ENCODE peak calls at places on chromosomes 2 and 18, in four cellular contexts. I, K, H and E are unnamed samples.

GRCh38 chr2:229164545-229165249 is 106.4 kb downstream of the PID1 start:
- DNase-seq in I (no peak), H (no peak), K (no peak), E (no peak)

GRCh38 chr18:68942230-68942629 is 144.3 kb downstream of the CCDC102B start:
- DNase-seq in I (no peak), H (no peak), K (no peak), E (no peak)

GRCh38 chr2:163751696-163752095 is 15.9 kb upstream of the FIGN start:
- DNase-seq in I (no peak), H (no peak), K (no peak), E (no peak)

GRCh38 chr2:216055661-216056060 is 25.9 kb downstream of the PECR start:
- DNase-seq in H (no peak), I (no peak), K (no peak), E (no peak)

GRCh38 chr2:239926587-239927234 is 98.4 kb downstream of the NDUFA10 start:
- DNase-seq in I (no peak), H (no peak), K (no peak), E (no peak)

GRCh38 chr18:3594760-3595241 is 144.8 kb downstream of the TGIF1 start:
- DNase-seq in K (no peak), H (no peak), I (no peak), E (no peak)

GRCh38 chr2:240987588-240987987 is 10.8 kb upstream of the SNED1 start:
- DNase-seq in K (no peak), I (no peak), H (no peak), E (no peak)

GRCh38 chr2:63676135-63676534 is 87.4 kb downstream of the MDH1 start:
- DNase-seq in H (no peak), I (no peak), K (no peak), E (no peak)

GRCh38 chr2:231483398-231484329 is 19.4 kb upstream of the NCL start:
- DNase-seq in H (no peak), I (no peak), K (no peak), E (peak)

GRCh38 chr2:119248311-119248710 is 24.7 kb downstream of the STEAP3 start:
- DNase-seq in H (no peak), I (no peak), K (no peak), E (no peak)

GRCh38 chr2:21050164-21050563 is 6.3 kb upstream of the APOB start:
- DNase-seq in H (no peak), I (no peak), K (no peak), E (no peak)

GRCh38 chr2:109660046-109660860 is 46.1 kb downstream of the SOWAHC start:
- DNase-seq in H (no peak), I (no peak), K (peak), E (no peak)

GRCh38 chr2:71683666-71684065 is 230.3 kb downstream of the DYSF start:
- DNase-seq in I (no peak), H (no peak), K (no peak), E (no peak)

GRCh38 chr2:158178646-158179045 is 77.0 kb downstream of the UPP2 start:
- DNase-seq in K (no peak), H (no peak), I (no peak), E (no peak)

GRCh38 chr18:62715829-62716678 is 713 bp downstream of the PHLPP1 start:
- DNase-seq in K (peak), H (no peak), I (peak), E (peak)

GRCh38 chr2:149467461-149467860 is 120.1 kb downstream of the MMADHC start:
- DNase-seq in H (no peak), I (no peak), K (no peak), E (no peak)

GRCh38 chr2:188319845-188320244 is 28.2 kb downstream of the GULP1 start:
- DNase-seq in H (no peak), I (no peak), K (no peak), E (no peak)

GRCh38 chr18:68083131-68083530 is 566.6 kb upstream of the DSEL start:
- DNase-seq in H (no peak), I (no peak), K (no peak), E (no peak)

GRCh38 chr18:56721031-56721430 is 69.9 kb downstream of the WDR7 start:
- DNase-seq in K (no peak), H (no peak), I (no peak), E (no peak)

GRCh38 chr18:78737006-78737915 is 242.4 kb upstream of the SALL3 start:
- DNase-seq in H (no peak), I (no peak), K (no peak), E (peak)

GRCh38 chr2:158713523-158714138 is 81.5 kb upstream of the DAPL1 start:
- DNase-seq in H (no peak), I (no peak), K (no peak), E (no peak)

GRCh38 chr18:68797901-68798300 is at the start of gene CCDC102B:
- DNase-seq in H (no peak), K (no peak), I (no peak), E (no peak)

GRCh38 chr2:79437416-79438281 is 75.2 kb upstream of the CTNNA2 start:
- DNase-seq in I (no peak), H (no peak), K (no peak), E (no peak)